ENCODE peak calls at places on chromosomes 3 and 15, in ten cellular contexts. K, G, R, Q, U, N, W, B, X and J are unnamed samples.

GRCh38 chr3:177812492-177812891 is 615.2 kb upstream of the TBL1XR1 start:
- DNase-seq in B (no peak), Q (no peak), K (no peak), U (no peak), N (peak), W (no peak), X (no peak), R (no peak), G (no peak), J (no peak)

GRCh38 chr3:52253314-52254260 is 8.0 kb downstream of the PPM1M start:
- DNase-seq in N (no peak), G (peak), W (peak), K (peak), X (no peak), U (no peak), B (peak), R (no peak), Q (no peak), J (no peak)

GRCh38 chr3:73729969-73730440 is 105.3 kb upstream of the PDZRN3 start:
- DNase-seq in X (no peak), K (no peak), R (no peak), B (no peak), G (no peak), Q (peak), N (no peak), U (no peak), W (no peak), J (no peak)

GRCh38 chr3:61687663-61688306 is 126.4 kb downstream of the PTPRG start:
- DNase-seq in G (no peak), X (no peak), K (no peak), B (no peak), N (no peak), U (no peak), W (no peak), R (no peak), Q (no peak), J (no peak)

GRCh38 chr3:100588251-100588650 is 21.1 kb upstream of the ADGRG7 start:
- DNase-seq in X (no peak), Q (no peak), N (no peak), U (no peak), B (no peak), R (no peak), G (no peak), W (no peak), K (no peak), J (no peak)

GRCh38 chr15:69919816-69920215 is 177.9 kb downstream of the TLE3 start:
- DNase-seq in X (no peak), U (no peak), W (no peak), Q (no peak), G (no peak), N (no peak), B (no peak), K (no peak), R (no peak), J (no peak)

GRCh38 chr3:185175370-185175987 is 22.6 kb upstream of the C3orf70 start:
- DNase-seq in B (no peak), X (peak), Q (peak), N (no peak), R (peak), W (no peak), K (peak), G (no peak), U (no peak), J (no peak)

GRCh38 chr3:100709840-100710235 is 544 bp downstream of the TFG start:
- DNase-seq in R (peak), Q (peak), U (no peak), W (peak), K (peak), N (peak), B (no peak), X (peak), G (peak), J (peak)

GRCh38 chr3:157542711-157543485 is 39.7 kb upstream of the VEPH1 start:
- DNase-seq in B (no peak), X (peak), N (peak), Q (peak), U (no peak), R (no peak), W (peak), K (peak), G (no peak), J (peak)

GRCh38 chr3:86973440-86973839 is 17.5 kb downstream of the VGLL3 start:
- DNase-seq in G (no peak), N (peak), W (peak), R (no peak), B (no peak), Q (no peak), K (no peak), X (no peak), U (no peak), J (no peak)

GRCh38 chr15:49842331-49842730 is 221.5 kb downstream of the DTWD1 start:
- DNase-seq in X (no peak), R (no peak), G (no peak), Q (no peak), B (no peak), W (no peak), U (no peak), N (no peak), K (no peak), J (no peak)

GRCh38 chr3:151845506-151845905 is 27.9 kb upstream of the SUCNR1 start:
- DNase-seq in N (no peak), B (no peak), R (no peak), Q (no peak), K (no peak), U (no peak), G (no peak), X (no peak), W (no peak), J (no peak)

GRCh38 chr3:148800414-148800813 is 27.2 kb upstream of the CPB1 start:
- DNase-seq in Q (no peak), X (no peak), W (no peak), B (no peak), G (no peak), K (no peak), U (no peak), N (no peak), R (no peak), J (no peak)

GRCh38 chr15:62287066-62287857 is 122.2 kb upstream of the C2CD4B start:
- DNase-seq in N (no peak), R (no peak), G (no peak), Q (no peak), W (peak), K (no peak), X (no peak), U (no peak), B (no peak), J (no peak)

GRCh38 chr3:83928903-83929302 is 1029.9 kb upstream of the CADM2 start:
- DNase-seq in W (no peak), U (no peak), K (no peak), R (no peak), Q (no peak), G (no peak), N (no peak), X (no peak), B (no peak), J (no peak)

GRCh38 chr15:31265871-31266711 is 60.5 kb upstream of the KLF13 start:
- DNase-seq in R (no peak), B (no peak), X (no peak), W (no peak), N (no peak), U (no peak), K (peak), Q (peak), G (peak), J (peak)

GRCh38 chr3:62011667-62012066 is 361.7 kb downstream of the FEZF2 start:
- DNase-seq in X (no peak), B (no peak), Q (no peak), R (no peak), U (no peak), G (no peak), N (peak), K (no peak), W (peak), J (no peak)

GRCh38 chr3:53168175-53168923 is 7.3 kb downstream of the PRKCD start:
- DNase-seq in Q (no peak), W (no peak), K (no peak), X (no peak), B (no peak), G (no peak), U (no peak), N (no peak), R (no peak), J (no peak)

GRCh38 chr3:30611613-30612421 is 5.4 kb downstream of the TGFBR2 start:
- DNase-seq in K (no peak), W (peak), U (no peak), N (peak), Q (peak), B (no peak), X (no peak), R (no peak), G (no peak), J (no peak)

GRCh38 chr3:99868438-99868723 is 50.7 kb downstream of the CMSS1 start:
- DNase-seq in R (no peak), U (no peak), N (peak), B (no peak), G (no peak), Q (no peak), K (no peak), X (no peak), W (peak), J (no peak)

GRCh38 chr15:76533060-76533955 is 196.7 kb downstream of the ISL2 start:
- DNase-seq in B (no peak), K (no peak), R (no peak), X (peak), G (peak), N (no peak), W (peak), Q (no peak), U (no peak), J (no peak)

GRCh38 chr15:89494941-89495637 is 1.3 kb downstream of the RHCG start:
- DNase-seq in G (no peak), R (no peak), X (no peak), N (no peak), K (peak), Q (peak), B (no peak), W (peak), U (no peak), J (no peak)

GRCh38 chr3:179450901-179451334 is 352 bp downstream of the GNB4 start:
- DNase-seq in G (no peak), B (no peak), Q (no peak), X (no peak), W (peak), R (peak), K (no peak), U (no peak), N (peak), J (peak)

GRCh38 chr3:64454179-64454578 is 228.9 kb upstream of the PRICKLE2 start:
- DNase-seq in G (no peak), X (no peak), Q (peak), K (no peak), B (no peak), N (peak), W (peak), U (no peak), R (no peak), J (no peak)